ENCODE peak calls at places on chromosomes 6 and 20, in eight cellular contexts. One of them, this sample, is unnamed.

GRCh38 chr6:127812985-127813681 is 87.7 kb downstream of the THEMIS start:
- DNase-seq in endothelial cell: no peak
- DNase-seq in psoas muscle: no peak
- DNase-seq in kidney: no peak
- DNase-seq in left lung: no peak
- DNase-seq in OCI-LY7: no peak
- DNase-seq in A549: no peak
- DNase-seq in IMR-90: no peak
- DNase-seq in this sample: no peak

GRCh38 chr6:160767019-160767646 is 65.1 kb downstream of the PLG start:
- DNase-seq in endothelial cell: peak; percentile 86
- DNase-seq in psoas muscle: peak; percentile 47
- DNase-seq in kidney: peak; percentile 87
- DNase-seq in left lung: peak; percentile 58
- DNase-seq in OCI-LY7: peak; percentile 77
- DNase-seq in A549: peak; percentile 62
- DNase-seq in IMR-90: no peak
- DNase-seq in this sample: peak; percentile 90

GRCh38 chr6:136323431-136324112 is 33.9 kb upstream of the BCLAF1 start:
- DNase-seq in endothelial cell: no peak
- DNase-seq in psoas muscle: no peak
- DNase-seq in kidney: no peak
- DNase-seq in left lung: no peak
- DNase-seq in OCI-LY7: no peak
- DNase-seq in A549: no peak
- DNase-seq in IMR-90: no peak
- DNase-seq in this sample: no peak

GRCh38 chr6:23735151-23735550 is 390.9 kb upstream of the NRSN1 start:
- DNase-seq in endothelial cell: no peak
- DNase-seq in psoas muscle: no peak
- DNase-seq in kidney: no peak
- DNase-seq in left lung: no peak
- DNase-seq in OCI-LY7: no peak
- DNase-seq in A549: no peak
- DNase-seq in IMR-90: no peak
- DNase-seq in this sample: no peak

GRCh38 chr20:62925420-62926228 is 681 bp downstream of the DIDO1 start:
- DNase-seq in endothelial cell: no peak
- DNase-seq in psoas muscle: peak; percentile 41
- DNase-seq in kidney: peak; percentile 80
- DNase-seq in left lung: no peak
- DNase-seq in OCI-LY7: peak; percentile 71
- DNase-seq in A549: no peak
- DNase-seq in IMR-90: peak; percentile 16
- DNase-seq in this sample: peak; percentile 69

GRCh38 chr6:33620584-33621395 is at the start of gene ITPR3:
- DNase-seq in endothelial cell: peak; percentile 36
- DNase-seq in psoas muscle: peak; percentile 68
- DNase-seq in kidney: peak; percentile 91
- DNase-seq in left lung: peak; percentile 63
- DNase-seq in OCI-LY7: peak; percentile 93
- DNase-seq in A549: peak; percentile 72
- DNase-seq in IMR-90: peak; percentile 27
- DNase-seq in this sample: peak; percentile 93

GRCh38 chr6:33670971-33671370 is 40.5 kb downstream of the UQCC2 start:
- DNase-seq in endothelial cell: no peak
- DNase-seq in psoas muscle: no peak
- DNase-seq in kidney: no peak
- DNase-seq in left lung: no peak
- DNase-seq in OCI-LY7: no peak
- DNase-seq in A549: no peak
- DNase-seq in IMR-90: no peak
- DNase-seq in this sample: no peak

GRCh38 chr20:37095108-37095608 is 639 bp downstream of the RBL1 start:
- DNase-seq in endothelial cell: no peak
- DNase-seq in psoas muscle: no peak
- DNase-seq in kidney: no peak
- DNase-seq in left lung: no peak
- DNase-seq in OCI-LY7: peak; percentile 82
- DNase-seq in A549: no peak
- DNase-seq in IMR-90: no peak
- DNase-seq in this sample: peak; percentile 75

GRCh38 chr6:155770856-155771255 is 315.2 kb upstream of the NOX3 start:
- DNase-seq in endothelial cell: no peak
- DNase-seq in psoas muscle: no peak
- DNase-seq in kidney: no peak
- DNase-seq in left lung: no peak
- DNase-seq in OCI-LY7: no peak
- DNase-seq in A549: no peak
- DNase-seq in IMR-90: no peak
- DNase-seq in this sample: no peak

GRCh38 chr6:157323924-157324276 is 581 bp upstream of the TMEM242 start:
- DNase-seq in endothelial cell: peak; percentile 73
- DNase-seq in psoas muscle: peak; percentile 84
- DNase-seq in kidney: peak; percentile 94
- DNase-seq in left lung: peak; percentile 83
- DNase-seq in OCI-LY7: peak; percentile 65
- DNase-seq in A549: peak; percentile 32
- DNase-seq in IMR-90: peak; percentile 81
- DNase-seq in this sample: peak; percentile 73

GRCh38 chr6:84411060-84411629 is 183.7 kb upstream of the CEP162 start:
- DNase-seq in endothelial cell: no peak
- DNase-seq in psoas muscle: no peak
- DNase-seq in kidney: no peak
- DNase-seq in left lung: no peak
- DNase-seq in OCI-LY7: no peak
- DNase-seq in A549: no peak
- DNase-seq in IMR-90: peak; percentile 29
- DNase-seq in this sample: no peak

GRCh38 chr6:52255434-52255833 is 11.1 kb upstream of the IL17F start:
- DNase-seq in endothelial cell: no peak
- DNase-seq in psoas muscle: no peak
- DNase-seq in kidney: no peak
- DNase-seq in left lung: no peak
- DNase-seq in OCI-LY7: no peak
- DNase-seq in A549: no peak
- DNase-seq in IMR-90: no peak
- DNase-seq in this sample: no peak

GRCh38 chr6:150325093-150325772 is 43.6 kb upstream of the IYD start:
- DNase-seq in endothelial cell: no peak
- DNase-seq in psoas muscle: no peak
- DNase-seq in kidney: no peak
- DNase-seq in left lung: peak; percentile 46
- DNase-seq in OCI-LY7: no peak
- DNase-seq in A549: no peak
- DNase-seq in IMR-90: no peak
- DNase-seq in this sample: no peak

GRCh38 chr6:163387317-163387716 is 27.2 kb upstream of the QKI start:
- DNase-seq in endothelial cell: no peak
- DNase-seq in psoas muscle: no peak
- DNase-seq in kidney: no peak
- DNase-seq in left lung: no peak
- DNase-seq in OCI-LY7: no peak
- DNase-seq in A549: no peak
- DNase-seq in IMR-90: peak; percentile 13
- DNase-seq in this sample: no peak

GRCh38 chr6:46933751-46934150 is 12.0 kb upstream of the ADGRF5 start:
- DNase-seq in endothelial cell: no peak
- DNase-seq in psoas muscle: no peak
- DNase-seq in kidney: no peak
- DNase-seq in left lung: no peak
- DNase-seq in OCI-LY7: no peak
- DNase-seq in A549: no peak
- DNase-seq in IMR-90: no peak
- DNase-seq in this sample: no peak

GRCh38 chr6:150919938-150920337 is 54.4 kb downstream of the MTHFD1L start:
- DNase-seq in endothelial cell: no peak
- DNase-seq in psoas muscle: no peak
- DNase-seq in kidney: no peak
- DNase-seq in left lung: no peak
- DNase-seq in OCI-LY7: no peak
- DNase-seq in A549: no peak
- DNase-seq in IMR-90: no peak
- DNase-seq in this sample: no peak

GRCh38 chr20:19758888-19759331 is 852 bp downstream of the RIN2 start:
- DNase-seq in endothelial cell: peak; percentile 76
- DNase-seq in psoas muscle: peak; percentile 81
- DNase-seq in kidney: peak; percentile 96
- DNase-seq in left lung: peak; percentile 71
- DNase-seq in OCI-LY7: no peak
- DNase-seq in A549: peak; percentile 55
- DNase-seq in IMR-90: no peak
- DNase-seq in this sample: no peak

GRCh38 chr6:42929928-42930360 is 664 bp downstream of the CNPY3 start:
- DNase-seq in endothelial cell: no peak
- DNase-seq in psoas muscle: no peak
- DNase-seq in kidney: no peak
- DNase-seq in left lung: peak; percentile 54
- DNase-seq in OCI-LY7: peak; percentile 95
- DNase-seq in A549: peak; percentile 15
- DNase-seq in IMR-90: peak; percentile 82
- DNase-seq in this sample: peak; percentile 96

GRCh38 chr20:63970714-63971431 is 1.1 kb upstream of the ZNF512B start:
- DNase-seq in endothelial cell: no peak
- DNase-seq in psoas muscle: no peak
- DNase-seq in kidney: no peak
- DNase-seq in left lung: no peak
- DNase-seq in OCI-LY7: no peak
- DNase-seq in A549: no peak
- DNase-seq in IMR-90: no peak
- DNase-seq in this sample: peak; percentile 6

DNA sequence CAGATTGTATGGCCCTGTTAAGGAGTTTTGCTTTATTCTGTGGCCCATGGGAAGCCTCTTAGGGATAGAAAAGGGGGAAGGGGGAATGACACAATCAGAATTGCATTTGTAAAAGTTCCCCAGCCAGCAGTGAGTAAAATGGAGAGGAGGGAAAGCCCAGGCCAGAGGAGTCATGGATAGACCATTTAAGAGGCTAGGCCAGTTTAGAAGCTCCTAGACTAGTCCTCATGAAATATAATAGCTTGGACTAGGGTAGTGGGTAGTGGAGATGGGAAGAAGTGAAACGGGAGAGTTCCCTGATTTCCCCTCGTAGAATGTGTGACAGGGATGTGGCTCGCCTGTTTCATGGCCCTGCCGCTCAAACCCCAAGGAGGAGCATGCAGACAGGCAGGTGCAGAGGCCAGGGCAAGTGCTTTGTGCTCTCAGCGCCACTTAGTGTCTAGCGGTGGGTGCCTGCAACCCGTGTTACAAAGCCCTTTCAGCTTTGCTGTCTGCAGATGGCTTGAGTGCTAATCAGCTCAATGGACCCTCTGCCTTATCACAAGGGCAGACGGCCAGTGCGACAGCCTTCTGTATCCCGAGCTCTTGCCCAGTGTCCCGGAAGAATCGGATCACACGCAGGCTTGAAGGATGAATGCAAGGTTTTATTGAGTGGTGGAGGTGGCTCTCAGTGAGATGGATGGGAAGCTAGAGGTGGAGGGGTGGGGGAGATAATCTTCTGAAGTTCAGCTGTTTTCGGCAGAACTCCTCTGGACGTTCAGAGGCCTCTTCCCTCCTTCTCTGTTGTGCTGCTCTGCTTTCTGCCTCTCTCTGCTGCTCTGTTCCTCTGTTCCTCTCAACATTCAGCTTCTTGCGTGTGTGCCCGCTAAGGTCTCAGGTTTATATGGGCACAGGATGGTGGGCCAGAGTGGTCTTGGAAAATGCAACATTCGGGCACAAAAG is 141.1 kb downstream of the CEP57L1 start:
- DNase-seq in endothelial cell: peak; percentile 10
- DNase-seq in psoas muscle: no peak
- DNase-seq in kidney: no peak
- DNase-seq in left lung: no peak
- DNase-seq in OCI-LY7: peak; percentile 15
- DNase-seq in A549: no peak
- DNase-seq in IMR-90: no peak
- DNase-seq in this sample: peak; percentile 41
- TF ChIP-seq CTCF in endothelial cell: no peak
- TF ChIP-seq CTCF in psoas muscle: no peak
- TF ChIP-seq CTCF in kidney: no peak
- TF ChIP-seq CTCF in left lung: no peak
- TF ChIP-seq CTCF in OCI-LY7: peak; percentile 39
- TF ChIP-seq CTCF in A549: no peak
- TF ChIP-seq CTCF in IMR-90: no peak
- TF ChIP-seq CTCF in this sample: peak; percentile 20

GRCh38 chr6:26258199-26258977 is 106.6 kb upstream of the BTN3A2 start:
- DNase-seq in endothelial cell: no peak
- DNase-seq in psoas muscle: no peak
- DNase-seq in kidney: no peak
- DNase-seq in left lung: no peak
- DNase-seq in OCI-LY7: peak; percentile 33
- DNase-seq in A549: no peak
- DNase-seq in IMR-90: no peak
- DNase-seq in this sample: peak; percentile 21
- TF ChIP-seq CTCF in endothelial cell: no peak
- TF ChIP-seq CTCF in psoas muscle: no peak
- TF ChIP-seq CTCF in kidney: no peak
- TF ChIP-seq CTCF in left lung: no peak
- TF ChIP-seq CTCF in OCI-LY7: peak; percentile 70
- TF ChIP-seq CTCF in A549: no peak
- TF ChIP-seq CTCF in IMR-90: peak; percentile 12
- TF ChIP-seq CTCF in this sample: peak; percentile 13

GRCh38 chr6:120759570-120759969 is 574.7 kb downstream of the TBC1D32 start:
- DNase-seq in endothelial cell: no peak
- DNase-seq in psoas muscle: no peak
- DNase-seq in kidney: no peak
- DNase-seq in left lung: no peak
- DNase-seq in OCI-LY7: no peak
- DNase-seq in A549: no peak
- DNase-seq in IMR-90: no peak
- DNase-seq in this sample: no peak

GRCh38 chr6:120764312-120764711 is 570.0 kb downstream of the TBC1D32 start:
- DNase-seq in endothelial cell: no peak
- DNase-seq in psoas muscle: no peak
- DNase-seq in kidney: no peak
- DNase-seq in left lung: no peak
- DNase-seq in OCI-LY7: no peak
- DNase-seq in A549: no peak
- DNase-seq in IMR-90: no peak
- DNase-seq in this sample: no peak
- TF ChIP-seq CTCF in endothelial cell: no peak
- TF ChIP-seq CTCF in psoas muscle: no peak
- TF ChIP-seq CTCF in kidney: no peak
- TF ChIP-seq CTCF in left lung: no peak
- TF ChIP-seq CTCF in OCI-LY7: peak; percentile 33
- TF ChIP-seq CTCF in A549: no peak
- TF ChIP-seq CTCF in IMR-90: no peak
- TF ChIP-seq CTCF in this sample: no peak

DNA sequence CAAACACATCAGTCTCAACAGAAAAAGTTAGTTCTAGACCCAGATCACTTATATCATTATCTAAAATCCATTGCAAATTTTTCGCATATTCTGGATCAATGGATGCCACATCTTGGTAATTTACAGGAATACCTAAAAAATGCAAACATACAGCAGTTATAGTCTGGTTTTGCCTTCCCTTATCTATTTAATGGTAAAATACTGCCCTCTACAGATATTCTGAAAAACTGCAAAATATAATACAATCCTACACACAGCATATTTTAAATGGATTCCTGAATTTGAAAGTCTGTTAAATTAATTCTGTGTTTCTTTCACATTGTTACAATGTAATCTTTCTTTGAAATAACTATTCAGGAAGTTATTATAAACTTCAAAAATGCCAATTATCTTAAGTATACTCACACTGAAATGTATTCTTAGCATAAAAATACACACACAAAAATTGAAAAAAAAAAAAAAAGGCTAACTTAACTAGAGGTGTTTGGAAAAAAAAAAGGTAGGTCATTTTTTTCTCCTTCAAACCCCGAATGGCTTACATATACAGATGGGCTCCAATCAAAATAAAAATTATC is 88.4 kb downstream of the HACE1 start:
- DNase-seq in endothelial cell: no peak
- DNase-seq in psoas muscle: no peak
- DNase-seq in kidney: no peak
- DNase-seq in left lung: no peak
- DNase-seq in OCI-LY7: peak; percentile 53
- DNase-seq in A549: peak; percentile 6
- DNase-seq in IMR-90: peak; percentile 44
- DNase-seq in this sample: peak; percentile 9
- TF ChIP-seq CTCF in endothelial cell: peak; percentile 87
- TF ChIP-seq CTCF in psoas muscle: peak; percentile 53
- TF ChIP-seq CTCF in kidney: peak; percentile 41
- TF ChIP-seq CTCF in left lung: peak; percentile 39
- TF ChIP-seq CTCF in OCI-LY7: peak; percentile 96
- TF ChIP-seq CTCF in A549: peak; percentile 57
- TF ChIP-seq CTCF in IMR-90: peak; percentile 70
- TF ChIP-seq CTCF in this sample: peak; percentile 23